ENCODE peak calls at places on chromosome 5, in ten cellular contexts. Y is BE2C; S is neuronal stem cell; T is psoas muscle; M is PC-3; V is CD4-positive, alpha-beta memory T cell; X is naive thymus-derived CD4-positive, alpha-beta T cell; U is tibial artery; W is lower lobe of right lung; R is trophoblast cell. H is an unnamed sample.

GRCh38 chr5:179185256-179186091 is 125.3 kb downstream of the ZNF354C start:
- DNase-seq in Y (peak), S (no peak), T (no peak), M (no peak), V (no peak), X (no peak), U (no peak), W (peak), R (no peak), H (no peak)

GRCh38 chr5:3606121-3606831 is 10.6 kb downstream of the IRX1 start:
- DNase-seq in Y (no peak), S (no peak), T (no peak), M (no peak), V (no peak), X (no peak), U (no peak), W (no peak), R (no peak), H (no peak)

GRCh38 chr5:128081111-128081865 is 2.3 kb upstream of the SLC12A2 start:
- DNase-seq in Y (no peak), S (no peak), T (no peak), M (peak), V (no peak), X (no peak), U (no peak), W (no peak), R (peak), H (no peak)

GRCh38 chr5:173454764-173455598 is 126.8 kb upstream of the STC2 start:
- DNase-seq in Y (peak), S (no peak), T (peak), M (peak), V (no peak), X (no peak), U (peak), W (no peak), R (peak), H (no peak)

GRCh38 chr5:926416-927171 is 33.9 kb downstream of the TRIP13 start:
- DNase-seq in Y (peak), S (peak), T (peak), M (no peak), V (peak), X (no peak), U (no peak), W (no peak), R (no peak), H (no peak)

GRCh38 chr5:114055810-114056476 is 305.9 kb upstream of the KCNN2 start:
- DNase-seq in Y (peak), S (peak), T (no peak), M (no peak), V (no peak), X (no peak), U (no peak), W (peak), R (no peak), H (no peak)

GRCh38 chr5:175347027-175347426 is 97.0 kb downstream of the DRD1 start:
- DNase-seq in Y (no peak), S (no peak), T (no peak), M (peak), V (no peak), X (no peak), U (no peak), W (no peak), R (no peak), H (no peak)

GRCh38 chr5:1507016-1507375 is 16.8 kb downstream of the LPCAT1 start:
- DNase-seq in Y (no peak), S (no peak), T (peak), M (no peak), V (no peak), X (no peak), U (no peak), W (no peak), R (no peak), H (no peak)

GRCh38 chr5:139422307-139422893 is 16.9 kb downstream of the DNAJC18 start:
- DNase-seq in Y (peak), S (no peak), T (no peak), M (peak), V (peak), X (no peak), U (no peak), W (no peak), R (peak), H (no peak)

GRCh38 chr5:80141681-80142080 is 106.5 kb downstream of the THBS4 start:
- DNase-seq in Y (no peak), S (no peak), T (no peak), M (no peak), V (no peak), X (no peak), U (no peak), W (no peak), R (no peak), H (no peak)

GRCh38 chr5:139925650-139926640 is 117.2 kb downstream of the NRG2 start:
- DNase-seq in Y (peak), S (no peak), T (no peak), M (no peak), V (no peak), X (no peak), U (no peak), W (no peak), R (no peak), H (no peak)

GRCh38 chr5:139654875-139655491 is 6.8 kb downstream of the CXXC5 start:
- DNase-seq in Y (peak), S (no peak), T (no peak), M (no peak), V (no peak), X (no peak), U (no peak), W (no peak), R (no peak), H (no peak)

GRCh38 chr5:136090319-136090718 is 42.3 kb upstream of the SMAD5 start:
- DNase-seq in Y (no peak), S (no peak), T (no peak), M (no peak), V (no peak), X (no peak), U (no peak), W (no peak), R (no peak), H (no peak)

GRCh38 chr5:139470821-139471300 is at the start of gene SMIM33:
- DNase-seq in Y (no peak), S (no peak), T (no peak), M (no peak), V (peak), X (no peak), U (no peak), W (no peak), R (no peak), H (no peak)

GRCh38 chr5:90983148-90983547 is 400.0 kb downstream of the ARRDC3 start:
- DNase-seq in Y (peak), S (no peak), T (no peak), M (peak), V (no peak), X (no peak), U (no peak), W (no peak), R (peak), H (no peak)

GRCh38 chr5:177371705-177372533 is 12.3 kb upstream of the SLC34A1 start:
- DNase-seq in Y (no peak), S (no peak), T (no peak), M (no peak), V (no peak), X (no peak), U (no peak), W (no peak), R (no peak), H (no peak)

GRCh38 chr5:10527281-10527950 is 36.5 kb upstream of the ANKRD33B start:
- DNase-seq in Y (no peak), S (no peak), T (no peak), M (no peak), V (no peak), X (no peak), U (peak), W (no peak), R (no peak), H (no peak)

GRCh38 chr5:158074992-158075769 is 216.2 kb upstream of the CLINT1 start:
- DNase-seq in Y (peak), S (peak), T (peak), M (peak), V (peak), X (peak), U (peak), W (no peak), R (peak), H (peak)

GRCh38 chr5:167244583-167244982 is 1046.9 kb upstream of the WWC1 start:
- DNase-seq in Y (no peak), S (peak), T (no peak), M (no peak), V (no peak), X (no peak), U (no peak), W (no peak), R (no peak), H (no peak)

DNA sequence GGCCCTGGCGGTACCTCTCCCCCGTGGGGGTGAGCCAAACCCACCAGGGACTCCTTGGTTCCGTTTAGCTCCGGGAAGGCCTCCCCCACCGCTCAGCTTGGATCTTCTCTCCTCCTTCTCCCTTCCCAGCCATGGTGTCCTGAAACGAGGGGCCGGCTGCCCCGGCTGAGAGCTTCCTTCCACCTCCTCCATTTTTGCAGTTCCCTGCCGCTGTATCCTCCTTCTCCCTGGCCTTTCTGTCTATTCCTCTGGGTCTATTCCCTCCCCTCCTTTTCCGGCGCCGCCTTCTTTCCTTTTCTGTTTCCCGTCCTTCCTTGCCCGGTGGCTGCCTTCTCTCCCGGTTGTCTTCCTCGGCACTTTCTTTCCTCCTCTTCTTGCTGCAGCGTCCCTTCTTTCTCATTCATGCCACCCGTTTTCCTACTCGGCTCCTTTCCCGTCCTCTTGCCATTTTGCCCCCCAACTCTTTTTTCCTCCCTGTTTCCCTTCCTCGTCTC is 110.4 kb downstream of the LIFR start:
- DNase-seq in Y (no peak), S (no peak), T (no peak), M (no peak), V (no peak), X (no peak), U (no peak), W (no peak), R (no peak), H (no peak)
- H3K4me3 ChIP-seq in Y (no peak), S (no peak), T (peak), M (no peak), V (no peak), X (no peak), U (peak), W (peak), R (no peak), H (no peak)

DNA sequence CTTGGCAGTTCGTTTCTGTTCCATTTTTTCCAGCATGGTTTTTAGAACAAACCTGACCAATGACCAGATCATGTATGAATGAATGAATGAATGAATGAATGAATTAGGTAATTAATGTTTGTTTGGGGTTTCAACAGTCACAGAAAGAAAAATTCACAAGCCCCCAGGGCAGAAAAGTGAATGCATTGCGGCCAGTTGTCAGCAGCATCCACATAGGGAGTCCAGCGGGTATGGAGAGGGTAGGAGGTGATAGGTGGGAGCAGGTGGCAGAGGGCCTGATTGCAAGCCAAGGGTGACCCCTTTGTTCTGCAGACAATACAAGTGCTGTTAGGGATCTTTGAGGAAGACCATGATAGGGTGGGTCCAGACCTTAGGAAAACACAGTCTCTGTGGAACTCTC is 49.7 kb upstream of the SAP30L start:
- DNase-seq in Y (no peak), S (no peak), T (no peak), M (no peak), V (no peak), X (no peak), U (no peak), W (no peak), R (no peak), H (no peak)
- H3K4me3 ChIP-seq in Y (no peak), S (no peak), T (no peak), M (no peak), V (no peak), X (no peak), U (no peak), W (no peak), R (no peak), H (no peak)

DNA sequence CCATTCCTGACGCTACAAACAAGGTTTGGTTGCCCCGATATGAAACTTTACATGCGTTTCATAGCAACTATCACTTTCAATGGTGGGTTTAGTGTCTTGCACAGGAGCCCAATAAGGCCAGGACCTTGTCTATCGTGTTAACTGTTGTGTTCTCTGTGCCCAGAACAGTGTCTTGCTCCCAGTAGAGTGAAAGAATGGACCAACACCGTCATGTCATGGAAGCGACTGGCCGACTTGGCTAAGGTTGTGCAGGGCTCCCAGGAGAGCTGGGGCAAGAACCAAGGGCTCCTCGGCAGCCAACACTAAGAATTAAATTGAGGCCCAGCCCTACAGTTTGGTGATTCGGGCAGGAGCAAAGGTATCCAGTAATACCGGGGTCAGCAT is 498 bp upstream of the ARHGEF37 start:
- DNase-seq in Y (no peak), S (no peak), T (no peak), M (no peak), V (no peak), X (no peak), U (no peak), W (no peak), R (no peak), H (no peak)
- H3K4me3 ChIP-seq in Y (peak), S (peak), T (peak), M (peak), V (no peak), X (peak), U (peak), W (peak), R (peak), H (peak)

GRCh38 chr5:31638748-31639418 is at the start of gene PDZD2:
- DNase-seq in Y (peak), S (peak), T (peak), M (peak), V (peak), X (peak), U (peak), W (peak), R (peak), H (no peak)

GRCh38 chr5:31641059-31641458 is 2.1 kb downstream of the PDZD2 start:
- DNase-seq in Y (no peak), S (no peak), T (no peak), M (no peak), V (no peak), X (no peak), U (no peak), W (no peak), R (no peak), H (no peak)

GRCh38 chr5:31639488-31640011 is 619 bp downstream of the PDZD2 start:
- DNase-seq in Y (no peak), S (no peak), T (no peak), M (no peak), V (no peak), X (peak), U (no peak), W (no peak), R (no peak), H (no peak)

GRCh38 chr5:31640573-31640972 is 1.6 kb downstream of the PDZD2 start:
- DNase-seq in Y (no peak), S (no peak), T (no peak), M (no peak), V (no peak), X (no peak), U (no peak), W (no peak), R (no peak), H (no peak)

GRCh38 chr5:31640024-31640423 is 1.1 kb downstream of the PDZD2 start:
- DNase-seq in Y (no peak), S (no peak), T (no peak), M (no peak), V (no peak), X (no peak), U (no peak), W (no peak), R (no peak), H (no peak)
- H3K4me3 ChIP-seq in Y (peak), S (peak), T (peak), M (no peak), V (no peak), X (no peak), U (peak), W (peak), R (no peak), H (no peak)

GRCh38 chr5:137733922-137734695 is 1.8 kb downstream of the KLHL3 start:
- DNase-seq in Y (no peak), S (no peak), T (no peak), M (no peak), V (no peak), X (no peak), U (no peak), W (no peak), R (no peak), H (no peak)

GRCh38 chr5:137733011-137733410 is 2.9 kb downstream of the KLHL3 start:
- DNase-seq in Y (no peak), S (no peak), T (no peak), M (peak), V (no peak), X (no peak), U (no peak), W (no peak), R (no peak), H (no peak)

GRCh38 chr5:137735531-137736284 is at the start of gene KLHL3:
- DNase-seq in Y (peak), S (peak), T (no peak), M (peak), V (peak), X (no peak), U (peak), W (peak), R (no peak), H (no peak)

GRCh38 chr5:137737349-137738256 is 1.7 kb upstream of the KLHL3 start:
- DNase-seq in Y (no peak), S (no peak), T (no peak), M (peak), V (peak), X (no peak), U (no peak), W (no peak), R (peak), H (no peak)

GRCh38 chr5:137734962-137735530 is 843 bp downstream of the KLHL3 start:
- DNase-seq in Y (peak), S (no peak), T (no peak), M (peak), V (peak), X (no peak), U (peak), W (peak), R (no peak), H (no peak)
- H3K4me3 ChIP-seq in Y (peak), S (peak), T (peak), M (peak), V (peak), X (peak), U (peak), W (peak), R (peak), H (peak)

GRCh38 chr5:36153299-36153677 is 1.4 kb downstream of the SKP2 start:
- DNase-seq in Y (no peak), S (no peak), T (no peak), M (no peak), V (no peak), X (no peak), U (no peak), W (no peak), R (no peak), H (no peak)
- H3K4me3 ChIP-seq in Y (peak), S (peak), T (peak), M (peak), V (no peak), X (no peak), U (peak), W (peak), R (peak), H (peak)

DNA sequence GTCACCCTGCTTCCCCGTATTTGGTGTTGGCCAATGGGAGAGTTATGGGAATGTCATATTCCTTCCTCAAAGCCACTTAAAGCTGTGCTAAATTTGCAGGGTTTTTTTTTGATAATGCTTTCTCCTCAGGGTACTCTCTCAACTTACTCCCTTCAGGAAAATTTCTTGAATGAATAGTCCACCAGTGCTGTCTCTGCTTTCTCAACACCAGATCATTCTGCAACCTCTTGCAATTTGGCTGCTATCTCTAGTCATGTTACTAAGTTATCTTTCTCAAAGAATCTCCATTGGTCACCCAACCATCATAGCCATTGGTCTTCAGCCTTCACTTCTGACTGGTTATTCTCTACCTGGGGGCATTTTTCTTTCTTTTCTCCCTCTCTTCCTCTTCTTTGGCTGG is 13.4 kb upstream of the TNFAIP8 start:
- DNase-seq in Y (no peak), S (no peak), T (no peak), M (no peak), V (no peak), X (no peak), U (no peak), W (no peak), R (no peak), H (no peak)
- H3K4me3 ChIP-seq in Y (no peak), S (no peak), T (no peak), M (no peak), V (no peak), X (peak), U (no peak), W (no peak), R (no peak), H (peak)

GRCh38 chr5:145948921-145949320 is 12.5 kb downstream of the SH3RF2 start:
- DNase-seq in Y (no peak), S (no peak), T (no peak), M (no peak), V (no peak), X (no peak), U (no peak), W (no peak), R (peak), H (no peak)

GRCh38 chr5:145948047-145948446 is 11.7 kb downstream of the SH3RF2 start:
- DNase-seq in Y (no peak), S (no peak), T (no peak), M (no peak), V (no peak), X (no peak), U (no peak), W (no peak), R (no peak), H (no peak)

GRCh38 chr5:145953202-145953601 is 16.8 kb downstream of the SH3RF2 start:
- DNase-seq in Y (no peak), S (no peak), T (no peak), M (no peak), V (no peak), X (no peak), U (no peak), W (no peak), R (no peak), H (no peak)

GRCh38 chr5:145949474-145949873 is 13.1 kb downstream of the SH3RF2 start:
- DNase-seq in Y (no peak), S (no peak), T (no peak), M (no peak), V (no peak), X (no peak), U (no peak), W (no peak), R (no peak), H (no peak)

DNA sequence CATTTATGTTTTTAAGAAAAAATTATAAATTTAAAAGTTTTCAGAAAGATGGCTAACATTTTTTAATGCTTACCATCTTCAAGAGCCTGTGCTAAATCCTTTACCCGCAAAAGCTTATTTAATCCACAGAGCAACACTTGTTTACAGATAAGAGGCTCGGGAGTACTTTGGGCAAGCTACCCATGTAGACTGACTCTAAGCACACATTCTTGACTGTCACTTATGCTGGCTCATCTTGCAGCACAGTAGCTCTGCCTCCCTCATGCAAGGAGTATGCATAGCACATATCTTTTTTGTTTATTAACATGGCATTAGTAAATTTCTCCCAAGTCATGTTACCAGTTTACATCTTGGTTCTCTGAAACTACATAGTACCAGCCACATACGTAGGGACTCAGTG is 14.7 kb downstream of the SH3RF2 start:
- DNase-seq in Y (no peak), S (no peak), T (no peak), M (no peak), V (no peak), X (no peak), U (no peak), W (no peak), R (no peak), H (no peak)
- H3K4me3 ChIP-seq in Y (no peak), S (no peak), T (peak), M (no peak), V (no peak), X (no peak), U (no peak), W (no peak), R (no peak), H (no peak)

H was measured in GM12864.